ENCODE peak calls at places on chromosomes 4 and X, in five cellular contexts. M is fibroblast of gingiva; X is COR-L47; Y is stimulated activated CD4-positive, alpha-beta T cell treated with anti-CD3 and anti-CD28 coated beads, Interleukin-2, amount 100 ng/mL, for 4 hours; L is NCI-H1694. W is an unnamed sample.

GRCh38 chr4:15930314-15930713 is 8.2 kb downstream of the FGFBP1 start:
- DNase-seq in X (no peak), M (no peak), L (no peak), Y (no peak), W (no peak)

GRCh38 chr4:81621490-81621889 is 149.8 kb upstream of the RASGEF1B start:
- DNase-seq in M (no peak), Y (no peak), L (no peak), X (no peak), W (no peak)

GRCh38 chr4:108683479-108683878 is 33.1 kb downstream of the OSTC start:
- DNase-seq in L (no peak), Y (no peak), X (no peak), M (peak), W (no peak)

GRCh38 chr4:41076481-41076880 is 137.9 kb downstream of the APBB2 start:
- DNase-seq in L (no peak), Y (no peak), M (no peak), X (no peak), W (no peak)

GRCh38 chr4:1345905-1346780 is 865 bp upstream of the UVSSA start:
- DNase-seq in X (peak), L (no peak), Y (peak), M (peak), W (peak)

GRCh38 chr4:21083413-21083812 is 383.2 kb downstream of the PACRGL start:
- DNase-seq in X (no peak), L (no peak), M (no peak), Y (no peak), W (no peak)

GRCh38 chrX:82125103-82125502 is 923.2 kb downstream of the SH3BGRL start:
- DNase-seq in Y (no peak), M (no peak), L (no peak), X (no peak), W (no peak)

GRCh38 chrX:152412105-152412504 is 39.0 kb downstream of the GABRA3 start:
- DNase-seq in M (no peak), X (no peak), L (no peak), Y (no peak), W (no peak)

GRCh38 chr4:103018391-103019318 is 850 bp downstream of the SLC9B1 start:
- DNase-seq in Y (no peak), M (peak), L (no peak), X (no peak), W (peak)

GRCh38 chrX:44308869-44309268 is 34.6 kb downstream of the EFHC2 start:
- DNase-seq in L (no peak), X (peak), Y (no peak), M (no peak), W (no peak)

GRCh38 chr4:52187603-52188002 is 136.5 kb downstream of the SPATA18 start:
- DNase-seq in L (no peak), X (no peak), Y (no peak), M (no peak), W (no peak)

GRCh38 chrX:41236629-41237028 is 97.3 kb upstream of the DDX3X start:
- DNase-seq in X (no peak), M (no peak), L (no peak), Y (no peak), W (no peak)

GRCh38 chr4:169333265-169333664 is 62.5 kb upstream of the SH3RF1 start:
- DNase-seq in X (no peak), L (no peak), M (no peak), Y (no peak), W (no peak)

GRCh38 chr4:24770111-24770584 is 25.2 kb upstream of the SOD3 start:
- DNase-seq in M (peak), Y (no peak), L (no peak), X (no peak), W (no peak)

GRCh38 chr4:171117457-171117856 is 695.7 kb upstream of the GALNTL6 start:
- DNase-seq in M (no peak), X (no peak), L (no peak), Y (no peak), W (no peak)

GRCh38 chr4:153143527-153144348 is 60.5 kb upstream of the TRIM2 start:
- DNase-seq in X (peak), L (peak), Y (no peak), M (peak), W (peak)

GRCh38 chr4:184329235-184330007 is 111.7 kb upstream of the ENPP6 start:
- DNase-seq in M (no peak), L (no peak), X (no peak), Y (no peak), W (no peak)

GRCh38 chrX:115018944-115019343 is 1.5 kb upstream of the IL13RA2 start:
- DNase-seq in L (no peak), Y (no peak), M (peak), X (no peak), W (no peak)

GRCh38 chrX:83759872-83760271 is 101.1 kb upstream of the CYLC1 start:
- DNase-seq in M (no peak), Y (no peak), L (peak), X (peak), W (no peak)

GRCh38 chr4:128341634-128342033 is 54.0 kb upstream of the PGRMC2 start:
- DNase-seq in M (no peak), L (no peak), Y (no peak), X (no peak), W (no peak)

GRCh38 chr4:152970102-152970820 is 34.1 kb downstream of the FHDC1 start:
- DNase-seq in Y (no peak), L (no peak), M (no peak), X (no peak), W (no peak)

GRCh38 chr4:10690185-10690907 is 5.8 kb upstream of the CLNK start:
- DNase-seq in L (no peak), X (no peak), Y (no peak), M (no peak), W (no peak)

GRCh38 chrX:45083314-45083713 is 117.4 kb downstream of the DIPK2B start:
- DNase-seq in Y (no peak), X (no peak), L (no peak), M (no peak), W (no peak)

GRCh38 chr4:101258782-101259353 is 88.5 kb downstream of the PPP3CA start:
- DNase-seq in L (no peak), Y (no peak), M (no peak), X (no peak), W (no peak)

GRCh38 chrX:129654652-129655546 is at the start of gene APLN:
- DNase-seq in L (no peak), X (peak), Y (no peak), M (peak), W (no peak)

GRCh38 chr4:169907705-169908104 is 118.5 kb downstream of the MFAP3L start:
- DNase-seq in L (no peak), M (no peak), Y (no peak), X (no peak), W (no peak)

GRCh38 chr4:5142726-5143125 is 91.4 kb downstream of the STK32B start:
- DNase-seq in L (no peak), Y (no peak), M (peak), X (no peak), W (no peak)

GRCh38 chr4:83329521-83330105 is 5.0 kb downstream of the HPSE start:
- DNase-seq in L (no peak), X (no peak), Y (no peak), M (peak), W (no peak)

GRCh38 chr4:108868606-108869227 is 105.9 kb upstream of the ETNPPL start:
- DNase-seq in L (no peak), M (no peak), Y (no peak), X (no peak), W (no peak)

GRCh38 chrX:153692611-153693156 is 5.0 kb downstream of the SLC6A8 start:
- DNase-seq in X (no peak), L (no peak), Y (no peak), M (no peak), W (no peak)

GRCh38 chrX:131571348-131571747 is 27.5 kb downstream of the OR13H1 start:
- DNase-seq in M (no peak), X (no peak), Y (no peak), L (no peak), W (no peak)

GRCh38 chrX:15598031-15598430 is 2.7 kb downstream of the ACE2 start:
- DNase-seq in M (no peak), L (no peak), X (no peak), Y (no peak), W (no peak)

W was measured in DMS 273 treated with DMSO at 0.1 percent for 48 hours.